ENCODE peak calls at places on chromosomes 2 and 18, in ten cellular contexts. Z, H, S, K, L, I, T, R, E and D are unnamed samples.

GRCh38 chr2:40202798-40203400 is 249.0 kb downstream of the SLC8A1 start:
- DNase-seq in L (no peak), S (no peak), Z (no peak), T (no peak), I (no peak), E (no peak), K (no peak), R (peak), H (no peak), D (no peak)

GRCh38 chr2:48998449-48998848 is 155.9 kb downstream of the FSHR start:
- DNase-seq in H (no peak), S (no peak), E (no peak), L (no peak), T (no peak), I (no peak), K (no peak), R (no peak), Z (no peak), D (no peak)

GRCh38 chr2:23903034-23903433 is 23.9 kb downstream of the ATAD2B start:
- DNase-seq in K (no peak), T (no peak), H (no peak), E (no peak), Z (no peak), R (no peak), S (no peak), I (no peak), L (no peak), D (no peak)

GRCh38 chr2:111099402-111099801 is 21.3 kb upstream of the BCL2L11 start:
- DNase-seq in S (no peak), E (no peak), I (no peak), T (no peak), Z (no peak), R (no peak), H (no peak), K (no peak), L (no peak), D (no peak)

GRCh38 chr18:79829136-79829854 is 31.6 kb downstream of the KCNG2 start:
- DNase-seq in I (no peak), K (no peak), H (no peak), R (no peak), E (no peak), S (no peak), T (no peak), Z (no peak), L (no peak), D (no peak)

GRCh38 chr2:176136375-176137248 is 7.1 kb downstream of the HOXD8 start:
- DNase-seq in R (peak), Z (no peak), L (no peak), I (no peak), K (no peak), H (no peak), E (no peak), S (no peak), T (no peak), D (no peak)

GRCh38 chr2:235747868-235748144 is 254.0 kb downstream of the AGAP1 start:
- DNase-seq in L (no peak), K (peak), H (no peak), T (no peak), R (no peak), I (no peak), Z (no peak), S (peak), E (no peak), D (no peak)

GRCh38 chr2:239563561-239563960 is 162.7 kb upstream of the HDAC4 start:
- DNase-seq in E (no peak), Z (no peak), R (no peak), K (no peak), L (no peak), T (no peak), H (no peak), S (no peak), I (no peak), D (no peak)

GRCh38 chr18:9869713-9870430 is 15.9 kb upstream of the TXNDC2 start:
- DNase-seq in H (peak), T (no peak), Z (no peak), S (no peak), L (no peak), I (no peak), R (peak), K (no peak), E (no peak), D (peak)

GRCh38 chr2:206986943-206987342 is 47.6 kb downstream of the CPO start:
- DNase-seq in T (no peak), L (no peak), R (no peak), H (no peak), Z (no peak), K (no peak), E (no peak), I (no peak), S (no peak), D (no peak)

GRCh38 chr2:157107460-157107859 is 150.0 kb upstream of the GALNT5 start:
- DNase-seq in T (no peak), H (no peak), I (no peak), R (no peak), S (no peak), K (no peak), L (no peak), E (no peak), Z (no peak), D (no peak)

GRCh38 chr18:35775887-35776286 is 194.3 kb downstream of the GALNT1 start:
- DNase-seq in L (no peak), I (no peak), Z (no peak), E (no peak), K (no peak), T (no peak), R (no peak), H (no peak), S (no peak), D (no peak)

GRCh38 chr2:3127279-3127690 is 250.3 kb downstream of the EIPR1 start:
- DNase-seq in H (no peak), T (no peak), Z (no peak), K (no peak), R (no peak), E (no peak), S (no peak), I (no peak), L (no peak), D (no peak)

GRCh38 chr2:122112633-122113032 is 357.2 kb downstream of the TSN start:
- DNase-seq in E (no peak), H (no peak), L (no peak), S (no peak), I (no peak), K (no peak), T (no peak), Z (no peak), R (no peak), D (no peak)

GRCh38 chr2:1496394-1496821 is 83.1 kb downstream of the TPO start:
- DNase-seq in H (no peak), Z (no peak), L (no peak), E (no peak), R (no peak), K (no peak), S (no peak), T (peak), I (no peak), D (no peak)

GRCh38 chr18:70047931-70048603 is 100.4 kb upstream of the CD226 start:
- DNase-seq in E (no peak), Z (no peak), H (no peak), L (no peak), T (no peak), I (no peak), K (no peak), S (no peak), R (peak), D (no peak)

GRCh38 chr2:239337122-239337876 is 63.5 kb downstream of the HDAC4 start:
- DNase-seq in E (no peak), L (no peak), H (no peak), S (no peak), Z (no peak), R (no peak), K (peak), T (no peak), I (no peak), D (no peak)

GRCh38 chr2:56130463-56131070 is 53.2 kb upstream of the CCDC85A start:
- DNase-seq in R (peak), T (no peak), E (no peak), L (no peak), I (no peak), H (no peak), Z (no peak), S (peak), K (no peak), D (no peak)

GRCh38 chr18:47936975-47937374 is 6.5 kb upstream of the SMAD2 start:
- DNase-seq in S (no peak), R (no peak), Z (no peak), L (no peak), E (no peak), K (no peak), H (no peak), T (no peak), I (no peak), D (no peak)

GRCh38 chr2:71358931-71359671 is 27.5 kb downstream of the ZNF638 start:
- DNase-seq in R (peak), T (no peak), Z (no peak), E (no peak), S (no peak), K (peak), L (no peak), H (no peak), I (no peak), D (no peak)

GRCh38 chr18:23270999-23271680 is 135.9 kb downstream of the CABLES1 start:
- DNase-seq in E (no peak), T (no peak), R (no peak), L (no peak), H (no peak), I (no peak), S (no peak), K (no peak), Z (no peak), D (no peak)

GRCh38 chr2:47078541-47079482 is 76.3 kb downstream of the STPG4 start:
- DNase-seq in I (no peak), H (no peak), E (no peak), T (no peak), S (peak), Z (no peak), R (no peak), K (no peak), L (no peak), D (no peak)

GRCh38 chr18:46915800-46916550 is 1.3 kb downstream of the PIAS2 start:
- DNase-seq in I (no peak), R (no peak), H (no peak), K (no peak), E (no peak), T (no peak), S (no peak), Z (no peak), L (no peak), D (no peak)

GRCh38 chr2:5444854-5445253 is 247.3 kb upstream of the SOX11 start:
- DNase-seq in R (no peak), T (no peak), S (no peak), K (no peak), L (no peak), H (no peak), I (no peak), Z (no peak), E (no peak), D (no peak)

GRCh38 chr2:231927566-231927890 is 1.3 kb upstream of the NPPC start:
- DNase-seq in I (no peak), L (no peak), S (no peak), K (no peak), E (no peak), Z (no peak), T (peak), R (no peak), H (no peak), D (no peak)

GRCh38 chr2:185144159-185144919 is 546.0 kb downstream of the ZNF804A start:
- DNase-seq in K (no peak), E (no peak), S (no peak), H (no peak), Z (no peak), I (no peak), R (no peak), L (no peak), T (no peak), D (no peak)

GRCh38 chr2:98768765-98769476 is 38.0 kb upstream of the MGAT4A start:
- DNase-seq in Z (no peak), K (peak), T (no peak), S (peak), I (no peak), H (no peak), L (no peak), R (no peak), E (no peak), D (no peak)

GRCh38 chr2:32005371-32005976 is 5.3 kb downstream of the MEMO1 start:
- DNase-seq in R (no peak), S (no peak), E (no peak), I (no peak), Z (no peak), T (no peak), L (no peak), K (no peak), H (no peak), D (no peak)

GRCh38 chr2:16272038-16272788 is 331.9 kb downstream of the MYCN start:
- DNase-seq in Z (no peak), H (no peak), K (no peak), I (no peak), L (no peak), E (no peak), T (no peak), R (no peak), S (no peak), D (no peak)

GRCh38 chr2:190843874-190844699 is 36.5 kb upstream of the GLS start:
- DNase-seq in H (no peak), R (peak), E (no peak), Z (peak), K (no peak), T (peak), I (no peak), L (no peak), S (no peak), D (no peak)

GRCh38 chr2:75464348-75464946 is 96.3 kb downstream of the EVA1A start:
- DNase-seq in T (no peak), S (no peak), I (no peak), Z (no peak), E (no peak), K (no peak), H (no peak), R (no peak), L (no peak), D (no peak)

GRCh38 chr2:9918275-9918674 is 33.2 kb upstream of the GRHL1 start:
- DNase-seq in K (no peak), Z (no peak), L (no peak), S (no peak), R (peak), H (no peak), T (no peak), I (no peak), E (no peak), D (no peak)

GRCh38 chr2:214896287-214896686 is 86.8 kb upstream of the BARD1 start:
- DNase-seq in K (no peak), I (no peak), E (no peak), H (no peak), L (no peak), Z (no peak), R (no peak), T (no peak), S (no peak), D (no peak)

GRCh38 chr2:231554748-231555545 is 24.7 kb upstream of the NMUR1 start:
- DNase-seq in R (peak), S (peak), I (no peak), L (no peak), T (no peak), Z (no peak), H (no peak), E (no peak), K (no peak), D (no peak)

GRCh38 chr2:124983595-124983994 is 958.5 kb downstream of the CNTNAP5 start:
- DNase-seq in S (no peak), Z (no peak), E (no peak), T (no peak), I (no peak), H (no peak), K (no peak), L (no peak), R (peak), D (no peak)